ENCODE peak calls at places on chromosomes 16 and 17, in eight cellular contexts. One of them, this sample, is unnamed.

GRCh38 chr17:27315322-27315721 is 21.4 kb downstream of the WSB1 start:
- DNase-seq in AG04450: peak
- DNase-seq in mesothelial cell of epicardium: peak
- DNase-seq in GM12878: no peak
- DNase-seq in mucosa of descending colon: peak
- DNase-seq in kidney: peak
- DNase-seq in body of pancreas: peak
- DNase-seq in left ventricle myocardium inferior: peak
- DNase-seq in this sample: no peak

GRCh38 chr17:27475981-27476895 is 20.0 kb downstream of the KSR1 start:
- DNase-seq in AG04450: no peak
- DNase-seq in mesothelial cell of epicardium: no peak
- DNase-seq in GM12878: no peak
- DNase-seq in mucosa of descending colon: no peak
- DNase-seq in kidney: no peak
- DNase-seq in body of pancreas: no peak
- DNase-seq in left ventricle myocardium inferior: no peak
- DNase-seq in this sample: no peak

GRCh38 chr17:72609501-72609900 is 483.0 kb downstream of the SLC39A11 start:
- DNase-seq in AG04450: no peak
- DNase-seq in mesothelial cell of epicardium: no peak
- DNase-seq in GM12878: no peak
- DNase-seq in mucosa of descending colon: no peak
- DNase-seq in kidney: no peak
- DNase-seq in body of pancreas: peak
- DNase-seq in left ventricle myocardium inferior: no peak
- DNase-seq in this sample: no peak

GRCh38 chr17:50353600-50354195 is 7.8 kb downstream of the XYLT2 start:
- DNase-seq in AG04450: no peak
- DNase-seq in mesothelial cell of epicardium: no peak
- DNase-seq in GM12878: no peak
- DNase-seq in mucosa of descending colon: peak
- DNase-seq in kidney: peak
- DNase-seq in body of pancreas: no peak
- DNase-seq in left ventricle myocardium inferior: no peak
- DNase-seq in this sample: no peak

GRCh38 chr17:21061971-21062526 is 19.2 kb upstream of the USP22 start:
- DNase-seq in AG04450: no peak
- DNase-seq in mesothelial cell of epicardium: no peak
- DNase-seq in GM12878: peak
- DNase-seq in mucosa of descending colon: no peak
- DNase-seq in kidney: no peak
- DNase-seq in body of pancreas: no peak
- DNase-seq in left ventricle myocardium inferior: no peak
- DNase-seq in this sample: no peak

GRCh38 chr16:54816471-54816870 is 114.2 kb upstream of the IRX5 start:
- DNase-seq in AG04450: no peak
- DNase-seq in mesothelial cell of epicardium: no peak
- DNase-seq in GM12878: no peak
- DNase-seq in mucosa of descending colon: no peak
- DNase-seq in kidney: no peak
- DNase-seq in body of pancreas: no peak
- DNase-seq in left ventricle myocardium inferior: no peak
- DNase-seq in this sample: no peak

GRCh38 chr17:48905987-48906515 is 2.2 kb upstream of the UBE2Z start:
- DNase-seq in AG04450: no peak
- DNase-seq in mesothelial cell of epicardium: no peak
- DNase-seq in GM12878: no peak
- DNase-seq in mucosa of descending colon: no peak
- DNase-seq in kidney: no peak
- DNase-seq in body of pancreas: no peak
- DNase-seq in left ventricle myocardium inferior: no peak
- DNase-seq in this sample: no peak

GRCh38 chr17:49214665-49215360 is 4.3 kb downstream of the ABI3 start:
- DNase-seq in AG04450: no peak
- DNase-seq in mesothelial cell of epicardium: no peak
- DNase-seq in GM12878: no peak
- DNase-seq in mucosa of descending colon: no peak
- DNase-seq in kidney: no peak
- DNase-seq in body of pancreas: peak
- DNase-seq in left ventricle myocardium inferior: no peak
- DNase-seq in this sample: no peak

GRCh38 chr17:859461-860195 is 77.5 kb downstream of the MRM3 start:
- DNase-seq in AG04450: no peak
- DNase-seq in mesothelial cell of epicardium: no peak
- DNase-seq in GM12878: no peak
- DNase-seq in mucosa of descending colon: no peak
- DNase-seq in kidney: no peak
- DNase-seq in body of pancreas: no peak
- DNase-seq in left ventricle myocardium inferior: peak
- DNase-seq in this sample: no peak

GRCh38 chr16:87570938-87571867 is 31.1 kb upstream of the JPH3 start:
- DNase-seq in AG04450: no peak
- DNase-seq in mesothelial cell of epicardium: no peak
- DNase-seq in GM12878: no peak
- DNase-seq in mucosa of descending colon: peak
- DNase-seq in kidney: peak
- DNase-seq in body of pancreas: peak
- DNase-seq in left ventricle myocardium inferior: peak
- DNase-seq in this sample: peak

GRCh38 chr17:65794572-65794971 is 233.1 kb upstream of the AXIN2 start:
- DNase-seq in AG04450: no peak
- DNase-seq in mesothelial cell of epicardium: no peak
- DNase-seq in GM12878: no peak
- DNase-seq in mucosa of descending colon: peak
- DNase-seq in kidney: no peak
- DNase-seq in body of pancreas: peak
- DNase-seq in left ventricle myocardium inferior: no peak
- DNase-seq in this sample: no peak

GRCh38 chr17:65998675-65999074 is 193.3 kb downstream of the CEP112 start:
- DNase-seq in AG04450: no peak
- DNase-seq in mesothelial cell of epicardium: no peak
- DNase-seq in GM12878: no peak
- DNase-seq in mucosa of descending colon: no peak
- DNase-seq in kidney: no peak
- DNase-seq in body of pancreas: no peak
- DNase-seq in left ventricle myocardium inferior: no peak
- DNase-seq in this sample: no peak

GRCh38 chr16:68490829-68491575 is 42.7 kb upstream of the SMPD3 start:
- DNase-seq in AG04450: no peak
- DNase-seq in mesothelial cell of epicardium: no peak
- DNase-seq in GM12878: no peak
- DNase-seq in mucosa of descending colon: peak
- DNase-seq in kidney: peak
- DNase-seq in body of pancreas: peak
- DNase-seq in left ventricle myocardium inferior: no peak
- DNase-seq in this sample: no peak

GRCh38 chr17:28777178-28777577 is 33.4 kb downstream of the TRAF4 start:
- DNase-seq in AG04450: no peak
- DNase-seq in mesothelial cell of epicardium: no peak
- DNase-seq in GM12878: no peak
- DNase-seq in mucosa of descending colon: no peak
- DNase-seq in kidney: no peak
- DNase-seq in body of pancreas: no peak
- DNase-seq in left ventricle myocardium inferior: no peak
- DNase-seq in this sample: no peak

GRCh38 chr17:28773736-28774135 is 29.9 kb downstream of the TRAF4 start:
- DNase-seq in AG04450: no peak
- DNase-seq in mesothelial cell of epicardium: no peak
- DNase-seq in GM12878: no peak
- DNase-seq in mucosa of descending colon: no peak
- DNase-seq in kidney: no peak
- DNase-seq in body of pancreas: no peak
- DNase-seq in left ventricle myocardium inferior: no peak
- DNase-seq in this sample: no peak

DNA sequence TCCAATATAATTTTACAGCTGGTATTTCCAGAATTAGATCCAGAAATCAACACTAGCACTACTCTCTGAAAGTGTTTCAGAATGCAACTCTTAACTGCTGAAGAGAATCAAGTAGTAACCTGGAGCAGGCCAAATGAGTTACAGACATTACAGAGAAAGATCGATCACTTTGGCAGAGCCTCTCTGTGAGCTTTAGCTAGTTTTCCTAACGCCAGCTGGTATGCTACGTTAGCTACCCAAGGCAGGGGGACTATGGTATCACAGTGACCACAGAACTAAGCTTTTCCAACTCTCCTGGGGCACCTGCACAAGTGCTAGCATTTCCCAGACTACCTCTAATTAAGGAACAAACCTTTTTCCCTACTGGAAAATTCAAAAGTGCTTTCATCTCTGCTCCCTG is 30.4 kb downstream of the TRAF4 start:
- DNase-seq in AG04450: no peak
- DNase-seq in mesothelial cell of epicardium: no peak
- DNase-seq in GM12878: no peak
- DNase-seq in mucosa of descending colon: no peak
- DNase-seq in kidney: no peak
- DNase-seq in body of pancreas: no peak
- DNase-seq in left ventricle myocardium inferior: no peak
- DNase-seq in this sample: no peak
- TF ChIP-seq CTCF in AG04450: no peak
- TF ChIP-seq CTCF in mesothelial cell of epicardium: no peak
- TF ChIP-seq CTCF in GM12878: no peak
- TF ChIP-seq CTCF in mucosa of descending colon: no peak
- TF ChIP-seq CTCF in kidney: no peak
- TF ChIP-seq CTCF in body of pancreas: no peak
- TF ChIP-seq CTCF in left ventricle myocardium inferior: no peak
- TF ChIP-seq CTCF in this sample: no peak

DNA sequence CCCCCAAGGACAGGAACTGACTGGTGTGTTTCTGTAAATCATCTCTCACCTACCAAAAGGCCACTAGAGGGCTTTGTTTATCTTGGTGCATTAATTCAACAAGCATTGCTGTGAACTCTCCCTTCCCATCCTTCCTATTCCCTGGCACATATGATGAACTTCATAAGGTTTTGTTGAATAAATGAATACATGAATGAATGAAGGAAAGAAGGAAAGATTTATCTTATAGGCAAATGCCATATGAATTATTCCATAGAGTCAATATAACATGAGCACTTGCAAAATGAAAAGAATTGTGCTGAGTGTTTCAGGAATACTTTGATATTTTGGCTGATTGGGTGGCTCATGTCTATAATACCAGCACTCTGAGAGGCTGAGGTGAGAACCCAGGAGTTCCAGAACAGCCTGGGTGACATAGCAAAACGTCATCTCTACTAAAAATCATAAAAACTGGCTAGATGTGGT is 4.3 kb downstream of the SPDYE4 start:
- DNase-seq in AG04450: no peak
- DNase-seq in mesothelial cell of epicardium: no peak
- DNase-seq in GM12878: no peak
- DNase-seq in mucosa of descending colon: no peak
- DNase-seq in kidney: no peak
- DNase-seq in body of pancreas: no peak
- DNase-seq in left ventricle myocardium inferior: no peak
- DNase-seq in this sample: no peak
- TF ChIP-seq CTCF in AG04450: peak
- TF ChIP-seq CTCF in mesothelial cell of epicardium: no peak
- TF ChIP-seq CTCF in GM12878: peak
- TF ChIP-seq CTCF in mucosa of descending colon: no peak
- TF ChIP-seq CTCF in kidney: no peak
- TF ChIP-seq CTCF in body of pancreas: peak
- TF ChIP-seq CTCF in left ventricle myocardium inferior: no peak
- TF ChIP-seq CTCF in this sample: peak

DNA sequence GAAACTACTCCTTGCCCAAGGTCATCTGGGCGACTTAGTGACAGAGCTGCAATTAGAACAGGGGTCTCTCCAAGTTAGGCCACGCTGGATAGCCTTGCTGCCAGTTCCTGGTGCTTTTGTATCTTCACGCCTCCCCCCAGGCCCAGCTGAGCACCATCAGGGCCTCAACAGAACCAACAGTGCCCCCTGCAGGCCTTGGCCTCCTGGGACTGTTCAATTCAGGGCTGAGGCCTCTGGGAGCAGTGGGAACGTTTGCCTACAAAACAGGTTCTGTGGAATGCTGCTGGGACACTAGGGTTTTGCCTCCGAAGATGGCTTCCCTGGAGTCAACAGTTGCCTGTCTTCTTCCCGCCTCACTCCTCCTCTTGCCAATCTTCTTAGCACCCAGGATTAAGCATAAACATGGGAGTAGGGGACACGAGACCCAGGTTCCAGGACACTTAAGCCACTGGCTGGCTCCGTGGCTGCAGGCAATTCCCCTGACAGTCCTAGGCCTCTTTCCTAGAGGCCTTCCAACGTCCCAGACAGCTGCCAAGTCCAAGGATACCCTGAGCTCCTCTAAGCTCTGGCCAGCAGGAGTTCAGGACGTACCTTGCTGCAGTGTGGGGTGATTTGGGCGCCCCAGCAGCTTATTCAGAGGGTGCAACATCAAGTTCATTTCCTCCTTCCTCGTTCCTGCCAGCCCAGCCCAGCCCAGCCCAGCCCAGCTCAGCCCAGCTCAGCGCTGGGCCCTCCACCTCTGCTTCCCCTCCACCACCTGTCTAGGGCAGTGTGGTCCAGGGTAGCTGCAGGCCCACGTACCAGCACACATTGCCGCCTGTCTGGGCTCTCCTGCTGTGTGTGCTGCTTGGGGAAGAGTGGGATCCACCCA is 246.6 kb upstream of the RPL38 start:
- DNase-seq in AG04450: no peak
- DNase-seq in mesothelial cell of epicardium: peak
- DNase-seq in GM12878: no peak
- DNase-seq in mucosa of descending colon: peak
- DNase-seq in kidney: peak
- DNase-seq in body of pancreas: peak
- DNase-seq in left ventricle myocardium inferior: peak
- DNase-seq in this sample: peak
- TF ChIP-seq CTCF in AG04450: peak
- TF ChIP-seq CTCF in mesothelial cell of epicardium: peak
- TF ChIP-seq CTCF in GM12878: peak
- TF ChIP-seq CTCF in mucosa of descending colon: no peak
- TF ChIP-seq CTCF in kidney: peak
- TF ChIP-seq CTCF in body of pancreas: peak
- TF ChIP-seq CTCF in left ventricle myocardium inferior: peak
- TF ChIP-seq CTCF in this sample: peak

DNA sequence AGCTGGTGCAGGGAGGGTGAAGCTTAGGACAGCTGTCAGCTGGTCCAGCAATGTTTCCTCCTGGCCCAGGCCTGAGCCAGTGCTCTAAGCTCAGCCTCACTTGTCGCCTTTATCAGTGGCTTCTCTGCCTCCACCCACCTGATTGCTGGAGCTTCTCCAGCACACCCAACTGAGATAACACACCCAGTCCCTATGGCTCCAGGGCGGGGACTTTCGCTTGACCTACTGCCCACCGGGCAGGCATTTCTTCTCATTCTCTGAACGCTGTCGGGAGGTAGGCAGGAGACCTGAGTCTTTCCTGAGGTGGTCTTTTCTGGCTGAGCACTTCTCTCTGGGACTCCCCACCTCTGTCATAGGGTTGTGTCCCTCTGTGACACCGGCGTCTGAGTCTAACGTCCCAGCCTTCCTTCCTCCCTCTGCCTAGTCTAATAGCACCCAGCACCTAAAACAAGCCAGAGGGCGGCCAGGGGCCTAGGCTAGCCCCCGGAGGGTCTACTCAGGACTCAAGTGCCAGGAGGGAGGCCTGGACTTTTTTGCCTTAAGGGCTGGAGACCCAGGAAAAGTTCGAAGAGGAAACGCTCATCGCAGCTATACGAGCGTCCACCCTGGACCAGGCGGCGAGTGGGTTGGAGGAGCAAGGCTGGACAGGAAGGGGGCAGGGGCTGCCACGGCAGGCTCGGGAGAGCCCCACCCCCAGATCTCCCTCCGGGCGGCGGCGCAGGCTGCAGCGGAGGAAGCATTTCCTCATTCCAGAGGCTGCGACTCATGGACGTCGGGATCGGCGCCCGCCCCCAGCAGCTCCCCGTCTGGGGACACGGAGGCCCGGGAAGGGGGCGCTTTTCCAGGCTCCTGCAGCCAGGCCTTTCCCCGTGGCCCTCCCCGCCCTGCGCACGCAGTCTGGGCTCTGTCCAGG is 756 bp downstream of the TAX1BP3 start:
- DNase-seq in AG04450: peak
- DNase-seq in mesothelial cell of epicardium: peak
- DNase-seq in GM12878: no peak
- DNase-seq in mucosa of descending colon: peak
- DNase-seq in kidney: peak
- DNase-seq in body of pancreas: peak
- DNase-seq in left ventricle myocardium inferior: peak
- DNase-seq in this sample: peak
- TF ChIP-seq CTCF in AG04450: no peak
- TF ChIP-seq CTCF in mesothelial cell of epicardium: no peak
- TF ChIP-seq CTCF in GM12878: no peak
- TF ChIP-seq CTCF in mucosa of descending colon: no peak
- TF ChIP-seq CTCF in kidney: no peak
- TF ChIP-seq CTCF in body of pancreas: no peak
- TF ChIP-seq CTCF in left ventricle myocardium inferior: no peak
- TF ChIP-seq CTCF in this sample: no peak

This sample was measured in progenitor cell of endocrine pancreas.